ENCODE peak calls at places on chromosomes 13 and 19, in eight cellular contexts. N is upper lobe of left lung, E is transverse colon, P is esophagus muscularis mucosa, I is GM12878, F is stomach, D is suprapubic skin, Q is K562. X is an unnamed sample.

GRCh38 chr13:66399873-66400272 is 830.3 kb downstream of the PCDH9 start:
- DNase-seq in N (no peak), E (no peak), P (no peak), I (no peak), F (no peak), D (no peak), Q (no peak), X (no peak)

GRCh38 chr19:2491130-2491801 is 15.3 kb downstream of the GADD45B start:
- DNase-seq in N (peak; percentile 94), E (peak; percentile 96), P (no peak), I (no peak), F (peak; percentile 98), D (peak; percentile 85), Q (no peak), X (peak; percentile 16)

GRCh38 chr13:74206061-74206561 is 71.9 kb upstream of the KLF12 start:
- DNase-seq in N (no peak), E (no peak), P (no peak), I (no peak), F (no peak), D (no peak), Q (no peak), X (no peak)

GRCh38 chr19:48190288-48191284 is 20.1 kb downstream of the ZSWIM9 start:
- DNase-seq in N (peak; percentile 90), E (peak; percentile 26), P (no peak), I (no peak), F (peak; percentile 61), D (no peak), Q (peak; percentile 84), X (peak; percentile 55)

GRCh38 chr13:45206340-45206739 is 5.5 kb upstream of the KCTD4 start:
- DNase-seq in N (no peak), E (no peak), P (no peak), I (peak; percentile 21), F (no peak), D (no peak), Q (no peak), X (no peak)

GRCh38 chr13:109402976-109403375 is 383.4 kb downstream of the IRS2 start:
- DNase-seq in N (peak; percentile 35), E (no peak), P (no peak), I (no peak), F (no peak), D (no peak), Q (no peak), X (no peak)

GRCh38 chr13:45584816-45585215 is 30.7 kb downstream of the ERICH6B start:
- DNase-seq in N (no peak), E (no peak), P (no peak), I (no peak), F (no peak), D (no peak), Q (peak; percentile 15), X (no peak)

GRCh38 chr13:48731957-48732569 is 78.3 kb downstream of the CYSLTR2 start:
- DNase-seq in N (peak; percentile 43), E (peak; percentile 57), P (no peak), I (no peak), F (peak; percentile 50), D (no peak), Q (peak; percentile 55), X (no peak)

GRCh38 chr19:16851031-16851712 is 22.0 kb downstream of the SIN3B start:
- DNase-seq in N (no peak), E (no peak), P (no peak), I (no peak), F (no peak), D (no peak), Q (no peak), X (no peak)

GRCh38 chr19:15584541-15585115 is 30.4 kb upstream of the CYP4F8 start:
- DNase-seq in N (peak; percentile 82), E (peak; percentile 82), P (no peak), I (no peak), F (peak; percentile 83), D (peak; percentile 78), Q (peak; percentile 82), X (peak; percentile 77)

GRCh38 chr19:52221831-52222375 is 32.1 kb downstream of the PPP2R1A start:
- DNase-seq in N (no peak), E (no peak), P (no peak), I (no peak), F (no peak), D (no peak), Q (no peak), X (no peak)

GRCh38 chr13:48646791-48647190 is 6.9 kb upstream of the CYSLTR2 start:
- DNase-seq in N (no peak), E (no peak), P (peak; percentile 89), I (no peak), F (no peak), D (no peak), Q (no peak), X (no peak)

GRCh38 chr13:35909837-35910236 is 221.3 kb downstream of the DCLK1 start:
- DNase-seq in N (no peak), E (no peak), P (peak; percentile 70), I (no peak), F (no peak), D (no peak), Q (no peak), X (no peak)

GRCh38 chr19:53881482-53882390 is at the start of gene PRKCG:
- DNase-seq in N (peak; percentile 37), E (peak; percentile 71), P (no peak), I (no peak), F (peak; percentile 60), D (peak; percentile 74), Q (peak; percentile 66), X (no peak)

GRCh38 chr13:104750377-104750776 is 1684.2 kb upstream of the SLC10A2 start:
- DNase-seq in N (no peak), E (no peak), P (no peak), I (no peak), F (no peak), D (no peak), Q (no peak), X (no peak)

GRCh38 chr19:38252935-38253691 is 3.1 kb downstream of the PPP1R14A start:
- DNase-seq in N (no peak), E (no peak), P (peak; percentile 91), I (no peak), F (peak; percentile 42), D (no peak), Q (no peak), X (no peak)

GRCh38 chr19:13256918-13257317 is 106.7 kb downstream of the IER2 start:
- DNase-seq in N (no peak), E (no peak), P (no peak), I (no peak), F (no peak), D (no peak), Q (no peak), X (no peak)

GRCh38 chr13:30671271-30671815 is 53.6 kb downstream of the USPL1 start:
- DNase-seq in N (no peak), E (no peak), P (no peak), I (no peak), F (no peak), D (no peak), Q (no peak), X (no peak)

GRCh38 chr19:57527136-57527881 is at the start of gene ZNF549:
- DNase-seq in N (peak; percentile 88), E (peak; percentile 89), P (peak; percentile 97), I (peak; percentile 55), F (peak; percentile 89), D (peak; percentile 92), Q (peak; percentile 50), X (peak; percentile 75)
- TF ChIP-seq POLR2A in N (no peak), E (no peak), P (no peak), I (peak; percentile 88), F (no peak), D (no peak), Q (no peak), X (peak; percentile 80)

DNA sequence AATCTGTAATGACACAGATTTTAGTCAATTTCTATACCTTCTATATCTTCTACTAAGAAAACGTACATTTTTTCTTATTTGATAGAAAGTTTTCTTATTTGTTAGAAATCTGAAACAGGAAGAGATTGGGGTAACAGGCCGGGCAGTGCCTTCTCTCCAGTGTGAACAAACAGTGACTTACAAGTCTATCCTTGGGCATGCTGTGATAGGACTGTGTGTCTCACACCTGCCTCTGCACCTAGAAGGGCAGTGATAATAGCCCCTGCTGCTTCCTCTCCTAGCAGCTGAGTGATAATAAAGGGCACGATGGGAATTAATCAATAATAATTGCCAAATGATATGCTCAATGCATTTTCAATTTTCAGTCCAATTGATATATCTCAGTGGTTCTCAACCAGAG is 1.4 kb downstream of the TMEM272 start:
- DNase-seq in N (no peak), E (no peak), P (no peak), I (no peak), F (no peak), D (no peak), Q (no peak), X (no peak)
- TF ChIP-seq POLR2AphosphoS5 in N (no peak), E (no peak), P (no peak), I (no peak), F (no peak), D (no peak), Q (no peak), X (no peak)

DNA sequence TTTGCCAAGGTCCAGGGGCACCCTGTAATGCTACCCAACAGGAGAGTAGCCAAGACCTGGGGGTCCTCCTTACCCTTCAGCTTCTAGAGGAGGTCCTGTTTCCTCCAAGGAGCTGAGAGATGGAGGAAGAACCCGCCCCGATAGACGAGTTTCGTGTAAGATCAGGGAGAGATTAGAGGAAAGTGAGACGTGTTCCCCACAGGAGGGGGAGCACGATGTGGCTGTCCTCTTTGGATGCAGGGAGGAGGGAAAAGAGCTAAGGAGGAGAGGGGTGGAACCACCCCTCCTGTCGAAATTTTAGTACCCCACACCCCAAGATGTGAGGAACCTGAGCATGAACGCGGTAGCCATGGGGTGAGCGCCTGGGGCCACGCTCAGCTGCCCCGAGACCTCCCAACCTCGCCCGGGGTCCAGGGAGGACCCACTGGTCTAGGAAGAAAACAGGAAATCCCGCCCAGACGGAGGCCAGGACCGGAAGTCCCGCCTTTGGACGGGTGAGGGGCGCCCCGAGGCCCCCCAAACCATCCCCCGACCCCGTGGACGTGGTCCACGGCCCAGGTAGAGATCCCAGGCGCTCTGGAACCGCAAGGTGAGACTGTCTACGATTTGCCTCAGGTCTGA is 1.2 kb downstream of the AKT1S1 start:
- DNase-seq in N (peak; percentile 66), E (peak; percentile 62), P (no peak), I (no peak), F (no peak), D (peak; percentile 87), Q (peak; percentile 76), X (no peak)
- TF ChIP-seq POLR2A in N (no peak), E (no peak), P (no peak), I (no peak), F (no peak), D (no peak), Q (peak; percentile 63), X (no peak)

GRCh38 chr19:5967571-5967970 is 10.4 kb downstream of the RANBP3 start:
- DNase-seq in N (no peak), E (no peak), P (no peak), I (no peak), F (no peak), D (peak; percentile 41), Q (no peak), X (no peak)

GRCh38 chr19:5968431-5969373 is 9.2 kb downstream of the RANBP3 start:
- DNase-seq in N (peak; percentile 77), E (no peak), P (no peak), I (no peak), F (no peak), D (peak; percentile 52), Q (peak; percentile 51), X (no peak)

GRCh38 chr19:5966941-5967340 is 11.0 kb downstream of the RANBP3 start:
- DNase-seq in N (no peak), E (no peak), P (no peak), I (no peak), F (no peak), D (no peak), Q (no peak), X (no peak)

GRCh38 chr19:5969476-5969875 is 8.5 kb downstream of the RANBP3 start:
- DNase-seq in N (no peak), E (no peak), P (no peak), I (no peak), F (no peak), D (peak; percentile 45), Q (no peak), X (no peak)

GRCh38 chr19:5967994-5968430 is 9.9 kb downstream of the RANBP3 start:
- DNase-seq in N (peak; percentile 74), E (peak; percentile 69), P (no peak), I (peak; percentile 17), F (peak; percentile 67), D (peak; percentile 75), Q (peak; percentile 79), X (no peak)
- TF ChIP-seq POLR2AphosphoS5 in N (peak; percentile 8), E (peak; percentile 22), P (peak; percentile 89), I (no peak), F (peak; percentile 53), D (no peak), Q (no peak), X (no peak)

X was measured in GM12892.